ENCODE peak calls at places on chromosomes 16 and 17, in ten cellular contexts. P is activated CD8-positive, alpha-beta memory T cell treated with anti-CD3 and anti-CD28 coated beads, Interleukin-2, amount 10 ng/mL, durations not matched to agents 7 days and 5 days; C is lung; E is stimulated activated CD4-positive, alpha-beta T cell treated with anti-CD3 and anti-CD28 coated beads, Interleukin-1b, Interleukin-23, amount 100 ng/mL, for 1 hour; F is sciatic nerve; Y is occipital lobe; X is iris pigment epithelial cell; A is NCI-H1105 treated with DMSO at 0.1 percent for 48 hours; H is foreskin fibroblast; V is stimulated activated CD8-positive, alpha-beta memory T cell treated with anti-CD3 and anti-CD28 coated beads, Interleukin-15, amount 100 ng/mL, for 24 hours. L is an unnamed sample.

GRCh38 chr17:74775409-74776043 is 619 bp downstream of the NAT9 start:
- DNase-seq in Y (no peak), H (no peak), A (no peak), P (no peak), V (no peak), E (no peak), X (no peak), C (no peak), F (no peak), L (no peak)

GRCh38 chr17:50080827-50081226 is 14.3 kb upstream of the PDK2 start:
- DNase-seq in Y (no peak), H (no peak), V (no peak), P (no peak), E (no peak), X (no peak), A (no peak), C (no peak), F (no peak), L (no peak)

GRCh38 chr16:66523861-66524354 is 26.0 kb downstream of the TK2 start:
- DNase-seq in A (no peak), X (no peak), F (no peak), H (no peak), E (no peak), V (no peak), P (peak), C (no peak), Y (no peak), L (no peak)

GRCh38 chr16:66596986-66597848 is 7.3 kb upstream of the CMTM3 start:
- DNase-seq in F (no peak), Y (no peak), H (no peak), V (no peak), P (peak), C (no peak), A (no peak), X (no peak), E (no peak), L (no peak)

GRCh38 chr17:30939059-30939689 is 17.4 kb downstream of the ADAP2 start:
- DNase-seq in C (no peak), Y (no peak), A (no peak), P (no peak), H (no peak), X (no peak), E (no peak), V (no peak), F (no peak), L (no peak)

GRCh38 chr16:85616608-85617311 is 3.6 kb downstream of the GSE1 start:
- DNase-seq in X (no peak), V (no peak), C (peak), A (no peak), Y (no peak), P (peak), F (no peak), H (no peak), E (no peak), L (no peak)

GRCh38 chr17:59266748-59267147 is 46.4 kb downstream of the GDPD1 start:
- DNase-seq in H (no peak), P (no peak), F (no peak), V (no peak), A (no peak), X (peak), C (no peak), Y (no peak), E (no peak), L (no peak)

GRCh38 chr16:65071371-65072311 is 50.2 kb downstream of the CDH11 start:
- DNase-seq in C (no peak), P (no peak), Y (peak), X (peak), H (peak), A (no peak), E (no peak), F (peak), V (no peak), L (no peak)

GRCh38 chr16:28623172-28623711 is 13.4 kb upstream of the SULT1A1 start:
- DNase-seq in C (peak), P (peak), X (no peak), F (no peak), E (peak), V (peak), A (peak), H (no peak), Y (peak), L (no peak)

GRCh38 chr17:81719410-81720266 is 7.6 kb downstream of the SLC25A10 start:
- DNase-seq in H (no peak), E (no peak), V (no peak), A (no peak), X (no peak), P (no peak), Y (no peak), F (no peak), C (no peak), L (no peak)

GRCh38 chr16:86772231-86772510 is 193.8 kb downstream of the FOXL1 start:
- DNase-seq in V (no peak), H (peak), P (no peak), C (no peak), X (peak), F (no peak), E (no peak), Y (no peak), A (no peak), L (no peak)

GRCh38 chr17:74916851-74917199 is 6.2 kb downstream of the USH1G start:
- DNase-seq in Y (no peak), P (no peak), C (no peak), F (no peak), A (no peak), E (no peak), V (no peak), H (no peak), X (no peak), L (no peak)

GRCh38 chr17:55295411-55296170 is 30.8 kb downstream of the HLF start:
- DNase-seq in H (no peak), F (peak), E (peak), Y (peak), A (peak), X (peak), V (peak), P (peak), C (no peak), L (peak)

GRCh38 chr17:65800655-65801054 is 239.2 kb upstream of the AXIN2 start:
- DNase-seq in E (no peak), V (no peak), X (no peak), H (no peak), A (no peak), F (no peak), P (no peak), C (no peak), Y (no peak), L (no peak)

GRCh38 chr17:65742433-65743312 is 181.2 kb upstream of the AXIN2 start:
- DNase-seq in V (no peak), F (no peak), C (no peak), H (peak), E (no peak), Y (no peak), A (no peak), P (no peak), X (peak), L (peak)

GRCh38 chr17:18994626-18995025 is 9.9 kb downstream of the FAM83G start:
- DNase-seq in V (no peak), A (no peak), C (no peak), X (no peak), F (no peak), H (no peak), E (no peak), Y (no peak), P (no peak), L (no peak)

GRCh38 chr16:86462334-86463084 is 47.8 kb upstream of the FOXF1 start:
- DNase-seq in X (peak), P (no peak), A (no peak), C (no peak), V (no peak), Y (no peak), H (no peak), F (no peak), E (no peak), L (no peak)

GRCh38 chr17:81483085-81483861 is 29.3 kb downstream of the ACTG1 start:
- DNase-seq in F (peak), H (no peak), A (no peak), P (no peak), C (no peak), V (no peak), X (no peak), Y (no peak), E (no peak), L (no peak)

GRCh38 chr16:14186007-14186953 is 115.2 kb downstream of the MRTFB start:
- DNase-seq in C (no peak), X (peak), A (peak), Y (peak), P (no peak), H (peak), E (no peak), F (no peak), V (no peak), L (peak)

GRCh38 chr16:54077412-54077821 is 209.2 kb downstream of the IRX3 start:
- DNase-seq in C (no peak), V (no peak), E (no peak), A (no peak), X (peak), H (peak), Y (no peak), F (no peak), P (no peak), L (no peak)

GRCh38 chr17:17730250-17730935 is 49.1 kb downstream of the RAI1 start:
- DNase-seq in C (no peak), F (no peak), V (no peak), Y (no peak), A (no peak), X (no peak), P (no peak), H (peak), E (no peak), L (no peak)

L was measured in H1.